ENCODE peak calls at places on chromosome 13, in nine cellular contexts. J, O, H, T, C, Z, B, D and F are unnamed samples.

GRCh38 chr13:51731759-51732158 is 72.2 kb downstream of the DHRS12 start:
- DNase-seq in J (no peak), O (no peak), H (peak; percentile 84), T (no peak), C (no peak), Z (peak; percentile 16), B (no peak), D (peak; percentile 83), F (no peak)

GRCh38 chr13:85771856-85772255 is 27.4 kb downstream of the SLITRK6 start:
- DNase-seq in J (no peak), O (no peak), H (no peak), T (no peak), C (no peak), Z (no peak), B (no peak), D (no peak), F (no peak)

GRCh38 chr13:21079761-21080730 is 18.7 kb upstream of the LATS2 start:
- DNase-seq in J (no peak), O (no peak), H (peak; percentile 88), T (peak; percentile 43), C (no peak), Z (no peak), B (no peak), D (peak; percentile 79), F (no peak)

GRCh38 chr13:20190481-20191310 is 2.0 kb downstream of the GJB2 start:
- DNase-seq in J (no peak), O (no peak), H (peak; percentile 94), T (peak; percentile 39), C (no peak), Z (no peak), B (no peak), D (peak; percentile 53), F (no peak)

GRCh38 chr13:85597790-85598500 is 201.3 kb downstream of the SLITRK6 start:
- DNase-seq in J (no peak), O (no peak), H (peak; percentile 40), T (peak; percentile 33), C (no peak), Z (no peak), B (no peak), D (peak; percentile 60), F (no peak)

GRCh38 chr13:49374585-49375290 is 69.1 kb downstream of the CAB39L start:
- DNase-seq in J (no peak), O (no peak), H (peak; percentile 89), T (peak; percentile 6), C (no peak), Z (peak; percentile 18), B (no peak), D (peak; percentile 84), F (peak; percentile 15)

GRCh38 chr13:48131481-48131992 is 36.6 kb upstream of the MED4 start:
- DNase-seq in J (no peak), O (no peak), H (no peak), T (no peak), C (no peak), Z (no peak), B (no peak), D (no peak), F (no peak)

GRCh38 chr13:49214917-49215376 is 5.2 kb upstream of the MLNR start:
- DNase-seq in J (no peak), O (peak; percentile 21), H (no peak), T (no peak), C (no peak), Z (peak; percentile 31), B (peak; percentile 61), D (no peak), F (no peak)

GRCh38 chr13:112885782-112886268 is 83.2 kb upstream of the MCF2L start:
- DNase-seq in J (peak; percentile 95), O (peak; percentile 74), H (peak; percentile 78), T (peak; percentile 68), C (peak; percentile 90), Z (peak; percentile 61), B (peak; percentile 90), D (peak; percentile 87), F (no peak)

GRCh38 chr13:50584856-50585580 is 258.5 kb downstream of the DLEU7 start:
- DNase-seq in J (no peak), O (no peak), H (no peak), T (no peak), C (no peak), Z (no peak), B (no peak), D (no peak), F (no peak)

GRCh38 chr13:50577806-50578205 is 265.7 kb downstream of the DLEU7 start:
- DNase-seq in J (no peak), O (no peak), H (no peak), T (no peak), C (no peak), Z (no peak), B (no peak), D (no peak), F (no peak)

GRCh38 chr13:50581586-50582196 is 261.8 kb downstream of the DLEU7 start:
- DNase-seq in J (no peak), O (no peak), H (no peak), T (no peak), C (no peak), Z (no peak), B (no peak), D (no peak), F (no peak)

GRCh38 chr13:50576156-50576555 is 267.3 kb downstream of the DLEU7 start:
- DNase-seq in J (peak; percentile 79), O (no peak), H (no peak), T (no peak), C (no peak), Z (no peak), B (no peak), D (no peak), F (no peak)

DNA sequence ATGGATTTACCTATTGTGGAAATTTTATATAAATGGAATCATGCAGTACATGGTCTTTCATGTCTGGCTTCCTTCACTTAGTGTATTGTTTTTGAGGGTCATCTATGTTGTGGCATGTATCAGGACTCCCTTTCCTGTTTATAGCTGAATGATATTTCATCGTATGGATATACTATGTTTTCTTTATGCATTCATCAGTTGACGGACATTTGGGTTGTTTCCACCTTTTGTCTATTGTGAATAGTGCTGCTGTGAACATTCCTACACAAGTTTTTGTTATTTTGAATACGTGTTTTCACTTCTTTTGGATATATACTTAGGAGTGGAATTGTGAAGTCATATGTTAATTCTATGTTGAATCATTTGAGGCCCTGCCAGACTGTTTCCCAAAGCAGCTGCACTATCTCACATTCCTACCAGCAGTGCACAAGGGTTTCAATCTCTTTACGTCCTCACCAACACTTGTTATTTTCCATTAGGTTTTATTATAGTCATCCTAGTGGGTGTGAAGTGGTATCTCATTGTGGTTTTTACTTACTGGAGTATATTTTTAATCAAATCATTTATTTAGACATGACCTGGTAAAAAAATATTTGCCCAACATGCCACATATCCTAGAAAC is 262.7 kb downstream of the DLEU7 start:
- DNase-seq in J (no peak), O (no peak), H (peak; percentile 58), T (peak; percentile 51), C (no peak), Z (no peak), B (no peak), D (peak; percentile 81), F (no peak)
- TF ChIP-seq CTCF in J (no peak), O (no peak), H (peak; percentile 12), T (peak; percentile 34), C (no peak), Z (no peak), B (no peak), D (peak; percentile 35), F (no peak)

DNA sequence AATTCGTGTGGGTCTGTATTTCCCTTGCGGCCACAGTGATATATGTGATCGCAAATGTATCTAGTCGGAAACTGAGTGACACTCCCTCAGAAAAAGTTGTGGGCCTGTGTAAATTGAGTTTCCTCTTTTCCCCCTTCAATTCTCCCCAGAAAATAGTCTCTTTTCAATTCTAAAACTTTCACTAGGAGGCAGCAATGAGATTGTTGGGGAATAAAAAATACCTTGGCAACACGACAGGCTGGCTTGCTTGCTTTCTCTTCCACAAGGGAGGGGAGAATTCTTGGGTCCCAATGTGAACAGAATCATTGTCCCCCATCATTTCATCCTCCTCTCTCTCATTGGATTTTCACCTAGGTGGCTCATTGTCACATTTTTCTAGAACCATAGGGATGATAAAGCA is 3.7 kb upstream of the SOX21 start:
- DNase-seq in J (no peak), O (no peak), H (no peak), T (no peak), C (no peak), Z (no peak), B (no peak), D (no peak), F (no peak)
- TF ChIP-seq CTCF in J (no peak), O (no peak), H (peak; percentile 31), T (peak; percentile 20), C (peak; percentile 16), Z (peak; percentile 32), B (no peak), D (peak; percentile 38), F (peak; percentile 58)

GRCh38 chr13:99085846-99086148 is 107.9 kb upstream of the DOCK9 start:
- DNase-seq in J (no peak), O (no peak), H (no peak), T (no peak), C (no peak), Z (no peak), B (no peak), D (no peak), F (no peak)

GRCh38 chr13:99086869-99087129 is 108.9 kb upstream of the DOCK9 start:
- DNase-seq in J (peak; percentile 88), O (no peak), H (peak; percentile 15), T (no peak), C (no peak), Z (no peak), B (peak; percentile 78), D (peak; percentile 25), F (no peak)

GRCh38 chr13:99086149-99086868 is 108.4 kb upstream of the DOCK9 start:
- DNase-seq in J (peak; percentile 87), O (peak; percentile 68), H (peak; percentile 51), T (no peak), C (peak; percentile 70), Z (peak; percentile 43), B (peak; percentile 83), D (peak; percentile 42), F (no peak)

GRCh38 chr13:99087954-99088491 is 110.2 kb upstream of the DOCK9 start:
- DNase-seq in J (no peak), O (no peak), H (no peak), T (no peak), C (peak; percentile 16), Z (no peak), B (peak; percentile 46), D (no peak), F (no peak)

GRCh38 chr13:99087130-99087953 is 109.5 kb upstream of the DOCK9 start:
- DNase-seq in J (peak; percentile 96), O (peak; percentile 89), H (peak; percentile 72), T (peak; percentile 32), C (peak; percentile 91), Z (peak; percentile 86), B (peak; percentile 95), D (peak; percentile 85), F (peak; percentile 30)
- TF ChIP-seq CTCF in J (no peak), O (no peak), H (no peak), T (no peak), C (peak; percentile 25), Z (no peak), B (peak; percentile 25), D (peak; percentile 11), F (no peak)

DNA sequence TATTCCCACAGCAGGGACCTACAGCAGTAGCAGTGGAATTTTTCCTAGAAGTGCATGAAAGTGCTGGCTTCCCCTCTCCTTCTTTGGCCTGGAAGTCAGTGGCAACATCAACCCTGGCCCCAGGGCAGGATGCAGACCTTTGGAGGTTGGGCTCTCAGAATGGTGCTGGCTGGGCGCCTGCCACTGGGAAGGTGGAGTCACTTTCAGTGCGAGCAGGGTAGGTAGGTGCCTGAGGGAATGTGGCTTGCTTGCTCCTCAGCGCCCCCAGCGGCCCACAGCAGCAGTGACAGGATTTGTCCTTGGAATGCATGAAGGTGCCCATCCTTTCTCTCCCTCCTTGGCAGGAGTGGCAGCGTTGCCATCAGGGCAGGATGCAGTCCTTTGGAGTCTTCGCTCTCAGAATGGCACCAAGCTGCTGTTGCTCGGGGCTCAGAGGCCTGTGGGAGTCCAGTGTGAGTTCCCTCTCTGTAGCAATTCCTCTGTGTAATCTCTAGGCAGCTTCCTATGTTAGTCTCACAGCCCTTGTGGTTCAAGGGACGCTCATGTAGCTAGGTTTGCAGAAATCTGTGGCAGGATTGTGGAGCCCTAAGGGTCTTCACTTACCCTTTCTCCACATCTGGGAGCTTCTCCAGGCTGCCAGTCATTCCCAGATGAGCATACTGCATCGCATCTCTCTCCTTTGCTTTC is 354.4 kb upstream of the DACH1 start:
- DNase-seq in J (peak; percentile 68), O (peak; percentile 15), H (no peak), T (no peak), C (peak; percentile 46), Z (peak; percentile 24), B (peak; percentile 60), D (no peak), F (no peak)
- TF ChIP-seq CTCF in J (peak; percentile 37), O (peak; percentile 11), H (peak; percentile 37), T (peak; percentile 57), C (peak; percentile 64), Z (peak; percentile 18), B (peak; percentile 29), D (peak; percentile 55), F (peak; percentile 58)